ENCODE peak calls at places on chromosome 1, in seven cellular contexts. One of them, this sample, is unnamed.
A peak's percentile ranks its signal among the peaks of the same experiment; 100 is the strongest.

GRCh38 chr1:165063181-165063955 is 293.1 kb downstream of the LMX1A start:
- DNase-seq in left lung: no peak
- DNase-seq in Caco-2: no peak
- DNase-seq in GM23248: peak; percentile 60
- DNase-seq in endothelial cell of umbilical vein: no peak
- DNase-seq in transverse colon: no peak
- DNase-seq in BE2C: no peak
- DNase-seq in this sample: no peak

GRCh38 chr1:161017756-161018630 is 3.0 kb downstream of the F11R start:
- DNase-seq in Caco-2: no peak
- DNase-seq in GM23248: peak; percentile 21
- DNase-seq in endothelial cell of umbilical vein: no peak
- DNase-seq in transverse colon: no peak
- DNase-seq in BE2C: no peak
- DNase-seq in left lung: no peak
- DNase-seq in this sample: no peak

GRCh38 chr1:106957795-106958194 is 98.7 kb upstream of the PRMT6 start:
- DNase-seq in transverse colon: no peak
- DNase-seq in BE2C: no peak
- DNase-seq in GM23248: no peak
- DNase-seq in Caco-2: no peak
- DNase-seq in endothelial cell of umbilical vein: no peak
- DNase-seq in left lung: no peak
- DNase-seq in this sample: no peak

GRCh38 chr1:48062353-48062752 is 65.2 kb upstream of the TRABD2B start:
- DNase-seq in endothelial cell of umbilical vein: no peak
- DNase-seq in GM23248: no peak
- DNase-seq in left lung: no peak
- DNase-seq in BE2C: no peak
- DNase-seq in transverse colon: no peak
- DNase-seq in Caco-2: no peak
- DNase-seq in this sample: no peak

GRCh38 chr1:180482425-180483275 is 19.7 kb downstream of the ACBD6 start:
- DNase-seq in Caco-2: no peak
- DNase-seq in BE2C: no peak
- DNase-seq in transverse colon: no peak
- DNase-seq in left lung: no peak
- DNase-seq in GM23248: peak; percentile 74
- DNase-seq in endothelial cell of umbilical vein: peak; percentile 71
- DNase-seq in this sample: no peak

GRCh38 chr1:50493710-50494109 is 70.5 kb upstream of the DMRTA2 start:
- DNase-seq in left lung: no peak
- DNase-seq in endothelial cell of umbilical vein: no peak
- DNase-seq in GM23248: no peak
- DNase-seq in BE2C: no peak
- DNase-seq in Caco-2: no peak
- DNase-seq in transverse colon: peak; percentile 41
- DNase-seq in this sample: no peak

GRCh38 chr1:204261746-204262505 is 48.1 kb upstream of the GOLT1A start:
- DNase-seq in left lung: no peak
- DNase-seq in Caco-2: no peak
- DNase-seq in BE2C: no peak
- DNase-seq in endothelial cell of umbilical vein: no peak
- DNase-seq in transverse colon: no peak
- DNase-seq in GM23248: peak; percentile 88
- DNase-seq in this sample: no peak

GRCh38 chr1:24872446-24872845 is 57.6 kb downstream of the RUNX3 start:
- DNase-seq in GM23248: no peak
- DNase-seq in BE2C: no peak
- DNase-seq in transverse colon: no peak
- DNase-seq in Caco-2: no peak
- DNase-seq in left lung: no peak
- DNase-seq in endothelial cell of umbilical vein: no peak
- DNase-seq in this sample: peak; percentile 36

GRCh38 chr1:10655002-10655401 is 141.4 kb downstream of the CASZ1 start:
- DNase-seq in GM23248: no peak
- DNase-seq in endothelial cell of umbilical vein: no peak
- DNase-seq in left lung: no peak
- DNase-seq in Caco-2: no peak
- DNase-seq in BE2C: no peak
- DNase-seq in transverse colon: no peak
- DNase-seq in this sample: no peak
- H3K36me3 ChIP-seq in GM23248: no peaks in the 10 kb centered on the region
- H3K36me3 ChIP-seq in endothelial cell of umbilical vein: no peaks in the 10 kb centered on the region
- H3K36me3 ChIP-seq in left lung: no peaks in the 10 kb centered on the region
- H3K36me3 ChIP-seq in Caco-2: no peaks in the 10 kb centered on the region
- H3K36me3 ChIP-seq in BE2C: peaks cover 3% of the 10 kb centered on the region
- H3K36me3 ChIP-seq in transverse colon: no peaks in the 10 kb centered on the region
- H3K36me3 ChIP-seq in this sample: no peaks in the 10 kb centered on the region

GRCh38 chr1:162753998-162754585 is 36.4 kb upstream of the HSD17B7 start:
- DNase-seq in endothelial cell of umbilical vein: peak; percentile 49
- DNase-seq in transverse colon: no peak
- DNase-seq in GM23248: peak; percentile 48
- DNase-seq in BE2C: no peak
- DNase-seq in left lung: no peak
- DNase-seq in Caco-2: no peak
- DNase-seq in this sample: no peak

GRCh38 chr1:162756523-162756922 is 34.0 kb upstream of the HSD17B7 start:
- DNase-seq in transverse colon: no peak
- DNase-seq in BE2C: no peak
- DNase-seq in Caco-2: no peak
- DNase-seq in endothelial cell of umbilical vein: peak; percentile 47
- DNase-seq in left lung: no peak
- DNase-seq in GM23248: peak; percentile 82
- DNase-seq in this sample: no peak

GRCh38 chr1:162755306-162755705 is 35.2 kb upstream of the HSD17B7 start:
- DNase-seq in endothelial cell of umbilical vein: no peak
- DNase-seq in Caco-2: no peak
- DNase-seq in BE2C: no peak
- DNase-seq in GM23248: peak; percentile 61
- DNase-seq in transverse colon: no peak
- DNase-seq in left lung: no peak
- DNase-seq in this sample: no peak

GRCh38 chr1:162753001-162753658 is 37.4 kb upstream of the HSD17B7 start:
- DNase-seq in left lung: no peak
- DNase-seq in Caco-2: no peak
- DNase-seq in BE2C: no peak
- DNase-seq in transverse colon: no peak
- DNase-seq in GM23248: no peak
- DNase-seq in endothelial cell of umbilical vein: no peak
- DNase-seq in this sample: no peak

GRCh38 chr1:162757476-162757875 is 33.0 kb upstream of the HSD17B7 start:
- DNase-seq in GM23248: peak; percentile 25
- DNase-seq in transverse colon: no peak
- DNase-seq in endothelial cell of umbilical vein: peak; percentile 39
- DNase-seq in BE2C: no peak
- DNase-seq in left lung: no peak
- DNase-seq in Caco-2: no peak
- DNase-seq in this sample: no peak
- H3K36me3 ChIP-seq in GM23248: peaks cover 62% of the 10 kb centered on the region
- H3K36me3 ChIP-seq in transverse colon: no peaks in the 10 kb centered on the region
- H3K36me3 ChIP-seq in endothelial cell of umbilical vein: peaks cover 6% of the 10 kb centered on the region
- H3K36me3 ChIP-seq in BE2C: peaks cover 48% of the 10 kb centered on the region
- H3K36me3 ChIP-seq in left lung: no peaks in the 10 kb centered on the region
- H3K36me3 ChIP-seq in Caco-2: no peaks in the 10 kb centered on the region
- H3K36me3 ChIP-seq in this sample: no peaks in the 10 kb centered on the region

GRCh38 chr1:111461765-111462164 is 12.0 kb upstream of the C1orf162 start:
- DNase-seq in GM23248: no peak
- DNase-seq in endothelial cell of umbilical vein: no peak
- DNase-seq in Caco-2: no peak
- DNase-seq in transverse colon: no peak
- DNase-seq in BE2C: no peak
- DNase-seq in left lung: no peak
- DNase-seq in this sample: no peak
- H3K36me3 ChIP-seq in GM23248: peaks cover 52% of the 10 kb centered on the region
- H3K36me3 ChIP-seq in endothelial cell of umbilical vein: peaks cover 23% of the 10 kb centered on the region
- H3K36me3 ChIP-seq in Caco-2: no peaks in the 10 kb centered on the region
- H3K36me3 ChIP-seq in transverse colon: peaks cover 54% of the 10 kb centered on the region
- H3K36me3 ChIP-seq in BE2C: peaks cover 58% of the 10 kb centered on the region
- H3K36me3 ChIP-seq in left lung: peaks cover 7% of the 10 kb centered on the region
- H3K36me3 ChIP-seq in this sample: peaks cover 60% of the 10 kb centered on the region

DNA sequence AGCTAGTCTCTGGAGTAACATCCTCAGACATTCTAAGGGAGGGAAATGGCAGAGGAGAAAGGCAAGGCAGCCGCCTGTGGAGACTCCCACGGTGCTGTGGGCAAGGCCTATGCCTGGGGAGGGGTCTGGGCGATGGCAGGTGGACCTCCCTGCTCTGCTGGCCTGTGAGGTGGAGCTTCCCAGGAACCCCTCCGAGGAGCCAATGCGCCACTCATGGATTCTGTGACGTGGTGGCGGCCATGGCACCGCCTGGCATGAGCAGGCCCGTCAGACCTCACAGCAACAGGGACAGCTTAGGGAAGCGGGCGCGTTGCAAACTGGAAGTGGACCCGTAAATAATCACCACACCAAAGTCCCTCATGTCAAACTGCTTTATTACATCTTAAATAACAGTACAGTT is 6.7 kb upstream of the NADK start:
- DNase-seq in endothelial cell of umbilical vein: no peak
- DNase-seq in GM23248: no peak
- DNase-seq in BE2C: no peak
- DNase-seq in left lung: no peak
- DNase-seq in Caco-2: no peak
- DNase-seq in transverse colon: no peak
- DNase-seq in this sample: no peak
- H3K36me3 ChIP-seq in endothelial cell of umbilical vein: peaks cover 20% of the 10 kb centered on the region
- H3K36me3 ChIP-seq in GM23248: peaks cover 48% of the 10 kb centered on the region
- H3K36me3 ChIP-seq in BE2C: peaks cover 58% of the 10 kb centered on the region
- H3K36me3 ChIP-seq in left lung: peaks cover 4% of the 10 kb centered on the region
- H3K36me3 ChIP-seq in Caco-2: peaks cover 2% of the 10 kb centered on the region
- H3K36me3 ChIP-seq in transverse colon: peaks cover 39% of the 10 kb centered on the region
- H3K36me3 ChIP-seq in this sample: peaks cover 50% of the 10 kb centered on the region

This sample was measured in RWPE2.